ENCODE peak calls at places on chromosomes 3 and 15, in eight cellular contexts. One of them, this sample, is unnamed.
A peak's percentile ranks its signal among the peaks of the same experiment; 100 is the strongest.

GRCh38 chr3:133655731-133656130 is 6.0 kb downstream of the TOPBP1 start:
- DNase-seq in dorsolateral prefrontal cortex: no peak
- DNase-seq in DND-41: no peak
- DNase-seq in mammary epithelial cell: no peak
- DNase-seq in progenitor cell of endocrine pancreas: no peak
- DNase-seq in natural killer cell: no peak
- DNase-seq in GM13976: no peak
- DNase-seq in GM10248: no peak
- DNase-seq in this sample: no peak

GRCh38 chr15:74867562-74868458 is 5.4 kb downstream of the SCAMP2 start:
- DNase-seq in natural killer cell: no peak
- DNase-seq in GM10248: no peak
- DNase-seq in progenitor cell of endocrine pancreas: no peak
- DNase-seq in GM13976: no peak
- DNase-seq in dorsolateral prefrontal cortex: no peak
- DNase-seq in mammary epithelial cell: no peak
- DNase-seq in DND-41: no peak
- DNase-seq in this sample: no peak

GRCh38 chr15:54410481-54410880 is 432.2 kb downstream of the UNC13C start:
- DNase-seq in natural killer cell: no peak
- DNase-seq in GM10248: no peak
- DNase-seq in GM13976: no peak
- DNase-seq in dorsolateral prefrontal cortex: no peak
- DNase-seq in progenitor cell of endocrine pancreas: no peak
- DNase-seq in DND-41: no peak
- DNase-seq in mammary epithelial cell: no peak
- DNase-seq in this sample: no peak

GRCh38 chr15:78264304-78265136 is at the start of gene DNAJA4:
- DNase-seq in progenitor cell of endocrine pancreas: no peak
- DNase-seq in dorsolateral prefrontal cortex: peak; percentile 70
- DNase-seq in DND-41: no peak
- DNase-seq in GM13976: peak; percentile 78
- DNase-seq in mammary epithelial cell: no peak
- DNase-seq in natural killer cell: peak; percentile 54
- DNase-seq in GM10248: peak; percentile 72
- DNase-seq in this sample: peak; percentile 69

GRCh38 chr15:25793354-25794050 is 69.6 kb downstream of the ATP10A start:
- DNase-seq in progenitor cell of endocrine pancreas: no peak
- DNase-seq in mammary epithelial cell: no peak
- DNase-seq in GM10248: no peak
- DNase-seq in GM13976: no peak
- DNase-seq in DND-41: no peak
- DNase-seq in dorsolateral prefrontal cortex: no peak
- DNase-seq in natural killer cell: peak; percentile 15
- DNase-seq in this sample: no peak

GRCh38 chr3:123194552-123194951 is 7.2 kb upstream of the SEC22A start:
- DNase-seq in DND-41: no peak
- DNase-seq in progenitor cell of endocrine pancreas: peak; percentile 41
- DNase-seq in natural killer cell: no peak
- DNase-seq in mammary epithelial cell: no peak
- DNase-seq in GM13976: no peak
- DNase-seq in dorsolateral prefrontal cortex: no peak
- DNase-seq in GM10248: no peak
- DNase-seq in this sample: no peak

GRCh38 chr15:88542342-88542733 is 4.1 kb downstream of the DET1 start:
- DNase-seq in GM13976: no peak
- DNase-seq in DND-41: no peak
- DNase-seq in progenitor cell of endocrine pancreas: no peak
- DNase-seq in dorsolateral prefrontal cortex: no peak
- DNase-seq in mammary epithelial cell: no peak
- DNase-seq in natural killer cell: no peak
- DNase-seq in GM10248: no peak
- DNase-seq in this sample: no peak

GRCh38 chr3:60386311-60386710 is 864.9 kb downstream of the FHIT start:
- DNase-seq in natural killer cell: no peak
- DNase-seq in dorsolateral prefrontal cortex: no peak
- DNase-seq in progenitor cell of endocrine pancreas: no peak
- DNase-seq in mammary epithelial cell: no peak
- DNase-seq in DND-41: no peak
- DNase-seq in GM10248: no peak
- DNase-seq in GM13976: no peak
- DNase-seq in this sample: no peak

GRCh38 chr3:149330609-149331008 is 2.8 kb downstream of the TM4SF18 start:
- DNase-seq in DND-41: no peak
- DNase-seq in progenitor cell of endocrine pancreas: no peak
- DNase-seq in dorsolateral prefrontal cortex: no peak
- DNase-seq in GM10248: no peak
- DNase-seq in GM13976: no peak
- DNase-seq in natural killer cell: no peak
- DNase-seq in mammary epithelial cell: peak; percentile 70
- DNase-seq in this sample: no peak

GRCh38 chr15:31776039-31776438 is 254.3 kb upstream of the CHRNA7 start:
- DNase-seq in GM10248: no peak
- DNase-seq in progenitor cell of endocrine pancreas: no peak
- DNase-seq in DND-41: no peak
- DNase-seq in mammary epithelial cell: no peak
- DNase-seq in dorsolateral prefrontal cortex: no peak
- DNase-seq in natural killer cell: no peak
- DNase-seq in GM13976: no peak
- DNase-seq in this sample: no peak

GRCh38 chr3:104669083-104669482 is 697.6 kb upstream of the ALCAM start:
- DNase-seq in DND-41: no peak
- DNase-seq in GM10248: no peak
- DNase-seq in dorsolateral prefrontal cortex: no peak
- DNase-seq in natural killer cell: no peak
- DNase-seq in GM13976: no peak
- DNase-seq in progenitor cell of endocrine pancreas: no peak
- DNase-seq in mammary epithelial cell: no peak
- DNase-seq in this sample: no peak

GRCh38 chr3:151971194-151971771 is 97.8 kb downstream of the SUCNR1 start:
- DNase-seq in mammary epithelial cell: no peak
- DNase-seq in dorsolateral prefrontal cortex: no peak
- DNase-seq in GM10248: no peak
- DNase-seq in GM13976: no peak
- DNase-seq in DND-41: no peak
- DNase-seq in natural killer cell: no peak
- DNase-seq in progenitor cell of endocrine pancreas: no peak
- DNase-seq in this sample: no peak

GRCh38 chr3:71695000-71695482 is 30.2 kb downstream of the EIF4E3 start:
- DNase-seq in DND-41: no peak
- DNase-seq in GM10248: no peak
- DNase-seq in dorsolateral prefrontal cortex: no peak
- DNase-seq in natural killer cell: no peak
- DNase-seq in progenitor cell of endocrine pancreas: no peak
- DNase-seq in mammary epithelial cell: no peak
- DNase-seq in GM13976: no peak
- DNase-seq in this sample: no peak

GRCh38 chr3:39086066-39086657 is 21.3 kb downstream of the GORASP1 start:
- DNase-seq in dorsolateral prefrontal cortex: no peak
- DNase-seq in mammary epithelial cell: no peak
- DNase-seq in progenitor cell of endocrine pancreas: no peak
- DNase-seq in DND-41: no peak
- DNase-seq in natural killer cell: no peak
- DNase-seq in GM13976: peak; percentile 25
- DNase-seq in GM10248: no peak
- DNase-seq in this sample: no peak
- TF ChIP-seq CTCF in dorsolateral prefrontal cortex: no peak
- TF ChIP-seq CTCF in mammary epithelial cell: no peak
- TF ChIP-seq CTCF in progenitor cell of endocrine pancreas: no peak
- TF ChIP-seq CTCF in DND-41: no peak
- TF ChIP-seq CTCF in natural killer cell: no peak
- TF ChIP-seq CTCF in GM13976: no peak
- TF ChIP-seq CTCF in GM10248: no peak
- TF ChIP-seq CTCF in this sample: no peak

DNA sequence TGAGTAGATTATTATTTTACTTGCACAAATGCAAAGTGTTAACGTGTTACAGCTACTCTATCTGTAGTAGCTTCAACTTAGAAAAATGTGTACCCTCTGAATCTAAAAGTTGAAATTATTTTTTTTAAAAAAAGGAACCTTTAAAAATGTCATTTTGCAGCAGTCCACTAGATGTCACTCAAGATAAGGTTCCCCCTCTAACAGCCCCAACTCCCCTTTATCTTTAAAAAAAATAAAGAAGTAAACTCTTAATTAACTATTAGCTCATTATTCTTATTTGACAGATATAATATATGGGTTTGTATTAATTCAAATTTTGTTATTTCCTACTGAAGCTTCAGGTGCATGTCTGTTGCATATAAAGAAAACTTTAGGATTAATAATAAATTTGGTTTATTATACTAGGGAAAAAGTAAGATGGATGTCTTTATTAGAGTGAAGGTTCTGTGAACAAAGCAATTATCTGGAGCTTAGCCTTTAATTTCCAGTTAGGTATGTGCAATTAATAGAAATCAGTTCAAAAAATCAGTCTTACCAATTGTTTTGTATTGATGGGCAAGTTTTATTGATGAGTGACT is 288.5 kb downstream of the VGLL3 start:
- DNase-seq in dorsolateral prefrontal cortex: no peak
- DNase-seq in GM13976: no peak
- DNase-seq in natural killer cell: no peak
- DNase-seq in progenitor cell of endocrine pancreas: no peak
- DNase-seq in GM10248: peak; percentile 10
- DNase-seq in mammary epithelial cell: no peak
- DNase-seq in DND-41: no peak
- DNase-seq in this sample: no peak
- TF ChIP-seq CTCF in dorsolateral prefrontal cortex: peak; percentile 39
- TF ChIP-seq CTCF in GM13976: peak; percentile 15
- TF ChIP-seq CTCF in natural killer cell: no peak
- TF ChIP-seq CTCF in progenitor cell of endocrine pancreas: peak; percentile 57
- TF ChIP-seq CTCF in GM10248: peak; percentile 54
- TF ChIP-seq CTCF in mammary epithelial cell: peak; percentile 35
- TF ChIP-seq CTCF in DND-41: peak; percentile 61
- TF ChIP-seq CTCF in this sample: peak; percentile 63

DNA sequence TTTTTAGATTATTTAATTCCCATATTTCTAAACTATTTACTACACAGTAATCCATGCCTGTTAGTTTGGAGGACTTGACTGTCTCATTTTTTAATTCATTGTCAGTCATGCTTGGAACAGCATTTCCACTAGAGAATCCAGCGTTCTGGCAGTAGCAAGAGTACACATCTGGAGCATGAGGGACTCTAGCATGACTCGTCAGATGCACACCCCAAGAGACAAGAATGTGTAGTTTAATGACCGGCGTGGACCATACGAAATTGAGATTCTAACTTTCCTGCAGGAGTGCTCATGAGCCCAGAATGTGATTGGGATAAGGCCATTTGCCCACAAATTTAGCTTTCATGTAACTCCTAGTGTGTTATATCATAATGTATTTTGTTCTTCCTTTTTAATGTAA is 48.9 kb downstream of the ASB7 start:
- DNase-seq in DND-41: no peak
- DNase-seq in GM10248: no peak
- DNase-seq in dorsolateral prefrontal cortex: no peak
- DNase-seq in natural killer cell: no peak
- DNase-seq in mammary epithelial cell: no peak
- DNase-seq in progenitor cell of endocrine pancreas: no peak
- DNase-seq in GM13976: no peak
- DNase-seq in this sample: no peak
- TF ChIP-seq CTCF in DND-41: no peak
- TF ChIP-seq CTCF in GM10248: no peak
- TF ChIP-seq CTCF in dorsolateral prefrontal cortex: no peak
- TF ChIP-seq CTCF in natural killer cell: no peak
- TF ChIP-seq CTCF in mammary epithelial cell: no peak
- TF ChIP-seq CTCF in progenitor cell of endocrine pancreas: no peak
- TF ChIP-seq CTCF in GM13976: no peak
- TF ChIP-seq CTCF in this sample: no peak

GRCh38 chr3:63328386-63328785 is 50.3 kb downstream of the SYNPR start:
- DNase-seq in mammary epithelial cell: peak; percentile 43
- DNase-seq in GM10248: no peak
- DNase-seq in GM13976: no peak
- DNase-seq in progenitor cell of endocrine pancreas: no peak
- DNase-seq in natural killer cell: no peak
- DNase-seq in DND-41: no peak
- DNase-seq in dorsolateral prefrontal cortex: no peak
- DNase-seq in this sample: no peak

GRCh38 chr3:63325386-63325785 is 47.3 kb downstream of the SYNPR start:
- DNase-seq in GM13976: no peak
- DNase-seq in dorsolateral prefrontal cortex: no peak
- DNase-seq in natural killer cell: no peak
- DNase-seq in progenitor cell of endocrine pancreas: no peak
- DNase-seq in GM10248: no peak
- DNase-seq in DND-41: no peak
- DNase-seq in mammary epithelial cell: no peak
- DNase-seq in this sample: no peak

GRCh38 chr3:63324621-63325020 is 46.5 kb downstream of the SYNPR start:
- DNase-seq in dorsolateral prefrontal cortex: no peak
- DNase-seq in GM13976: no peak
- DNase-seq in GM10248: no peak
- DNase-seq in progenitor cell of endocrine pancreas: no peak
- DNase-seq in mammary epithelial cell: no peak
- DNase-seq in natural killer cell: no peak
- DNase-seq in DND-41: no peak
- DNase-seq in this sample: no peak

DNA sequence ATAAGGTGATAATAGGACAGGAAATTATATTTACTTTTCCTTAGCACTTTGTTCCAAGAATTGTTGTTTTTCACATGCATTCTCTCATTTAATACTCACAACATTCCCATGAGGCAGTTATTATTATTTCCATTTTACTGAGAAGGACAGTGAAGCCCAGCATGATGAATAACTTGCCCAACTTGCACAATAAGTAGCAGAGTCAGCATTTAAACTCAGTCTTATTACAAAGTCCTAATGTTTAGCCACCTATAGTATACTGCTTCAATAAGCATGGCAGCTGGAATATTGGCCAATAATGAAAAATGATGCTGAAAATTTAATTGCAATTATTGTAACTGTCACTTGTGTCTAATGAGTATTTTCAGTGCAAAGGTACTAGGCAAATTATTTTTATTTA is 45.7 kb downstream of the SYNPR start:
- DNase-seq in DND-41: no peak
- DNase-seq in dorsolateral prefrontal cortex: no peak
- DNase-seq in natural killer cell: no peak
- DNase-seq in GM10248: no peak
- DNase-seq in mammary epithelial cell: no peak
- DNase-seq in progenitor cell of endocrine pancreas: no peak
- DNase-seq in GM13976: no peak
- DNase-seq in this sample: no peak
- TF ChIP-seq CTCF in DND-41: no peak
- TF ChIP-seq CTCF in dorsolateral prefrontal cortex: no peak
- TF ChIP-seq CTCF in natural killer cell: no peak
- TF ChIP-seq CTCF in GM10248: no peak
- TF ChIP-seq CTCF in mammary epithelial cell: no peak
- TF ChIP-seq CTCF in progenitor cell of endocrine pancreas: no peak
- TF ChIP-seq CTCF in GM13976: no peak
- TF ChIP-seq CTCF in this sample: no peak

GRCh38 chr15:23497710-23498111 is 50.7 kb upstream of the GOLGA6L2 start:
- DNase-seq in dorsolateral prefrontal cortex: peak; percentile 10
- DNase-seq in GM10248: no peak
- DNase-seq in progenitor cell of endocrine pancreas: no peak
- DNase-seq in DND-41: peak; percentile 26
- DNase-seq in GM13976: no peak
- DNase-seq in mammary epithelial cell: no peak
- DNase-seq in natural killer cell: no peak
- DNase-seq in this sample: peak; percentile 11
- TF ChIP-seq CTCF in dorsolateral prefrontal cortex: peak; percentile 60
- TF ChIP-seq CTCF in GM10248: peak; percentile 21
- TF ChIP-seq CTCF in progenitor cell of endocrine pancreas: peak; percentile 48
- TF ChIP-seq CTCF in DND-41: peak; percentile 69
- TF ChIP-seq CTCF in GM13976: peak; percentile 12
- TF ChIP-seq CTCF in mammary epithelial cell: no peak
- TF ChIP-seq CTCF in natural killer cell: no peak
- TF ChIP-seq CTCF in this sample: peak; percentile 31